ENCODE peak calls at places on chromosomes 6 and 20, in seven cellular contexts. P is cerebellar cortex; S is fibroblast of gingiva; B is C1 segment of cervical spinal cord; Y is GM20000; C is activated CD4-positive, CD25-positive, alpha-beta regulatory T cell; H is putamen. X is an unnamed sample.

GRCh38 chr6:161948462-161948861 is 674.6 kb upstream of the AGPAT4 start:
- DNase-seq in H (no peak), Y (no peak), P (no peak), C (no peak), S (no peak), B (no peak), X (no peak)

GRCh38 chr6:122207794-122208193 is 191.7 kb upstream of the HSF2 start:
- DNase-seq in C (no peak), H (no peak), B (no peak), P (no peak), S (peak), Y (no peak), X (no peak)

GRCh38 chr6:10404799-10405524 is 9.9 kb downstream of the TFAP2A start:
- DNase-seq in S (no peak), B (no peak), C (no peak), P (no peak), H (no peak), Y (no peak), X (no peak)

GRCh38 chr6:122772724-122773123 is 6.8 kb upstream of the FABP7 start:
- DNase-seq in P (no peak), Y (no peak), H (no peak), C (no peak), S (no peak), B (no peak), X (no peak)

GRCh38 chr20:54257090-54257816 is 49.4 kb downstream of the PFDN4 start:
- DNase-seq in P (no peak), S (peak), Y (no peak), B (no peak), C (no peak), H (no peak), X (no peak)

GRCh38 chr20:37552415-37552814 is 24.7 kb upstream of the BLCAP start:
- DNase-seq in H (peak), C (no peak), P (no peak), S (no peak), Y (no peak), B (no peak), X (no peak)

GRCh38 chr6:129469070-129469662 is 240.8 kb downstream of the ARHGAP18 start:
- DNase-seq in Y (no peak), B (no peak), C (no peak), S (no peak), H (no peak), P (no peak), X (no peak)

GRCh38 chr6:45791600-45792168 is 224.0 kb downstream of the CLIC5 start:
- DNase-seq in Y (no peak), H (no peak), C (no peak), B (no peak), S (peak), P (no peak), X (no peak)

GRCh38 chr6:47130086-47130485 is 88.0 kb upstream of the ADGRF1 start:
- DNase-seq in S (no peak), P (peak), C (no peak), Y (no peak), H (no peak), B (no peak), X (peak)

GRCh38 chr6:111983197-111983596 is 70.7 kb upstream of the CCN6 start:
- DNase-seq in S (no peak), C (no peak), H (no peak), B (no peak), P (no peak), Y (no peak), X (no peak)

GRCh38 chr6:101762851-101763250 is 369.3 kb downstream of the GRIK2 start:
- DNase-seq in B (no peak), S (no peak), P (peak), C (no peak), H (no peak), Y (no peak), X (no peak)

GRCh38 chr20:42204261-42204660 is 586.1 kb upstream of the CHD6 start:
- DNase-seq in C (no peak), B (no peak), H (peak), Y (no peak), P (peak), S (no peak), X (no peak)

GRCh38 chr20:50191566-50192363 is 1.1 kb downstream of the CEBPB start:
- DNase-seq in B (no peak), H (peak), P (peak), C (peak), Y (peak), S (no peak), X (no peak)

GRCh38 chr20:46031701-46032254 is 2.8 kb downstream of the SLC12A5 start:
- DNase-seq in C (no peak), H (no peak), S (no peak), B (no peak), P (peak), Y (peak), X (peak)

GRCh38 chr6:83615025-83615999 is 93.6 kb downstream of the SNAP91 start:
- DNase-seq in B (no peak), S (peak), P (peak), H (peak), C (no peak), Y (peak), X (peak)

X was measured in cerebellum.